ENCODE peak calls at places on chromosomes 7 and 10, in five cellular contexts. S is activated naive CD4-positive, alpha-beta T cell; T is foreskin fibroblast; K is HEK293T; O is mammary epithelial cell. G is an unnamed sample.

GRCh38 chr10:28036587-28036986 is 37.7 kb upstream of the ODAD2 start:
- DNase-seq in T (peak; percentile 47), S (no peak), K (no peak), O (no peak), G (no peak)

GRCh38 chr10:31142026-31142425 is 110.4 kb upstream of the ZNF438 start:
- DNase-seq in S (no peak), O (peak; percentile 76), K (no peak), T (peak; percentile 89), G (no peak)

GRCh38 chr7:131501422-131501821 is 55.0 kb downstream of the PODXL start:
- DNase-seq in S (no peak), T (peak; percentile 46), K (no peak), O (peak; percentile 78), G (peak; percentile 62)

GRCh38 chr10:61990761-61991135 is 89.2 kb downstream of the ARID5B start:
- DNase-seq in T (no peak), S (no peak), O (no peak), K (no peak), G (no peak)

GRCh38 chr10:63197304-63198092 is 64.4 kb downstream of the NRBF2 start:
- DNase-seq in K (no peak), S (no peak), T (peak; percentile 18), O (no peak), G (no peak)

GRCh38 chr7:30974605-30975256 is 11.0 kb downstream of the GHRHR start:
- DNase-seq in K (peak; percentile 72), T (no peak), S (no peak), O (peak; percentile 76), G (peak; percentile 80)

GRCh38 chr10:116744163-116744788 is 1.9 kb upstream of the HSPA12A start:
- DNase-seq in O (no peak), T (no peak), K (no peak), S (no peak), G (no peak)

GRCh38 chr7:46291064-46291463 is 370.0 kb upstream of the IGFBP3 start:
- DNase-seq in K (no peak), O (peak; percentile 96), T (peak; percentile 57), S (no peak), G (no peak)

GRCh38 chr10:103717341-103718246 is 137.8 kb downstream of the SH3PXD2A start:
- DNase-seq in S (no peak), O (peak; percentile 54), K (no peak), T (no peak), G (no peak)

GRCh38 chr10:65430979-65431378 is 1494.9 kb upstream of the LRRTM3 start:
- DNase-seq in O (no peak), T (no peak), K (no peak), S (no peak), G (no peak)

GRCh38 chr7:93164766-93165165 is 16.6 kb upstream of the SAMD9L start:
- DNase-seq in T (no peak), K (no peak), O (no peak), S (no peak), G (no peak)

GRCh38 chr7:40804477-40805215 is 669.8 kb downstream of the SUGCT start:
- DNase-seq in T (peak; percentile 53), O (no peak), S (no peak), K (no peak), G (no peak)